ENCODE peak calls at places on chromosomes 4 and X, in six cellular contexts. N is NCI-H460; G is stimulated activated naive CD8-positive, alpha-beta T cell treated with anti-CD3 and anti-CD28 coated beads, Interleukin-15, Interleukin-2, amounts not matched to agents 100 U/mL and 50 U/mL, for 24 hours; R is T follicular helper cell; X is T-helper 2 cell; Q is KG1. B is an unnamed sample.

GRCh38 chrX:67347145-67347544 is 196.7 kb upstream of the AR start:
- DNase-seq in N (no peak), X (no peak), R (no peak), Q (no peak), G (no peak), B (no peak)

GRCh38 chr4:131566026-131566425 is 1583.1 kb upstream of the PCDH10 start:
- DNase-seq in R (no peak), G (no peak), Q (no peak), X (no peak), N (no peak), B (no peak)

GRCh38 chr4:15778191-15778741 is at the start of gene CD38:
- DNase-seq in R (no peak), X (peak; percentile 61), Q (peak; percentile 66), N (no peak), G (peak; percentile 65), B (no peak)

GRCh38 chrX:79138658-79139241 is 5.7 kb upstream of the GPR174 start:
- DNase-seq in X (peak; percentile 47), G (no peak), Q (peak; percentile 39), R (no peak), N (no peak), B (peak; percentile 98)

GRCh38 chr4:185395255-185395955 is at the start of gene LRP2BP:
- DNase-seq in Q (peak; percentile 17), N (no peak), X (peak; percentile 66), G (no peak), R (no peak), B (peak; percentile 46)

GRCh38 chr4:129561886-129562285 is 465.9 kb downstream of the C4orf33 start:
- DNase-seq in G (no peak), Q (no peak), X (no peak), N (no peak), R (no peak), B (no peak)

GRCh38 chr4:8343051-8343966 is 73.8 kb downstream of the HTRA3 start:
- DNase-seq in N (no peak), R (no peak), X (no peak), G (no peak), Q (no peak), B (no peak)

GRCh38 chr4:55446578-55446922 is 50.8 kb downstream of the TMEM165 start:
- DNase-seq in R (no peak), N (no peak), G (no peak), Q (no peak), X (no peak), B (no peak)

GRCh38 chr4:2484993-2485392 is 16.1 kb downstream of the RNF4 start:
- DNase-seq in G (peak; percentile 58), R (peak; percentile 52), N (no peak), Q (peak; percentile 58), X (peak; percentile 85), B (peak; percentile 93)

GRCh38 chr4:98586634-98587354 is 71.6 kb downstream of the TSPAN5 start:
- DNase-seq in X (no peak), R (no peak), N (no peak), G (no peak), Q (no peak), B (no peak)

GRCh38 chrX:126552313-126553022 is at the start of gene DCAF12L1:
- DNase-seq in R (no peak), X (no peak), Q (no peak), N (no peak), G (no peak), B (no peak)

GRCh38 chr4:102824398-102824797 is 3.0 kb downstream of the UBE2D3 start:
- DNase-seq in R (no peak), X (no peak), G (no peak), Q (no peak), N (no peak), B (no peak)

GRCh38 chr4:29805245-29805644 is 914.9 kb upstream of the PCDH7 start:
- DNase-seq in X (no peak), G (no peak), Q (no peak), N (no peak), R (no peak), B (peak; percentile 1)

GRCh38 chrX:54248309-54248708 is 65.3 kb upstream of the FAM120C start:
- DNase-seq in Q (no peak), R (no peak), X (peak; percentile 9), G (no peak), N (peak; percentile 22), B (peak; percentile 19)

GRCh38 chr4:155935389-155935986 is 18.2 kb downstream of the CTSO start:
- DNase-seq in Q (no peak), N (no peak), R (no peak), G (no peak), X (no peak), B (no peak)

GRCh38 chr4:128519163-128519810 is 231.7 kb upstream of the PGRMC2 start:
- DNase-seq in X (no peak), R (no peak), Q (no peak), N (no peak), G (no peak), B (no peak)

GRCh38 chr4:144494280-144494679 is 151.7 kb upstream of the HHIP start:
- DNase-seq in G (no peak), X (no peak), N (no peak), R (no peak), Q (no peak), B (no peak)

GRCh38 chrX:69203367-69204037 is 38.2 kb upstream of the PJA1 start:
- DNase-seq in R (no peak), N (no peak), Q (no peak), X (no peak), G (no peak), B (no peak)

GRCh38 chr4:3168029-3168428 is 80.9 kb upstream of the MSANTD1 start:
- DNase-seq in Q (no peak), N (no peak), G (no peak), X (no peak), R (no peak), B (no peak)

GRCh38 chr4:164169591-164169990 is 584.3 kb upstream of the SMIM31 start:
- DNase-seq in Q (no peak), R (no peak), X (no peak), G (no peak), N (peak; percentile 27), B (no peak)

GRCh38 chr4:41715155-41715554 is 33.4 kb downstream of the PHOX2B start:
- DNase-seq in Q (no peak), R (no peak), N (no peak), X (no peak), G (no peak), B (no peak)

GRCh38 chr4:40152642-40153041 is 44.2 kb upstream of the RHOH start:
- DNase-seq in X (peak; percentile 48), G (no peak), Q (no peak), N (no peak), R (peak; percentile 9), B (no peak)

GRCh38 chr4:2341911-2342652 is 76.4 kb downstream of the ZFYVE28 start:
- DNase-seq in X (no peak), N (no peak), Q (no peak), G (peak; percentile 0), R (no peak), B (no peak)

GRCh38 chrX:109997786-109998452 is 5.0 kb upstream of the TMEM164 start:
- DNase-seq in Q (no peak), X (no peak), N (no peak), G (no peak), R (no peak), B (no peak)

GRCh38 chrX:130393451-130394074 is 8.1 kb upstream of the GPR119 start:
- DNase-seq in Q (no peak), R (no peak), X (no peak), G (no peak), N (peak; percentile 46), B (peak; percentile 57)

GRCh38 chrX:124348152-124348551 is 1.8 kb downstream of the SH2D1A start:
- DNase-seq in X (no peak), N (no peak), R (no peak), G (no peak), Q (no peak), B (no peak)

GRCh38 chrX:100593142-100593541 is 8.4 kb downstream of the TNMD start:
- DNase-seq in Q (no peak), G (no peak), R (no peak), N (no peak), X (no peak), B (no peak)

GRCh38 chr4:7817877-7818675 is 121.6 kb downstream of the AFAP1 start:
- DNase-seq in Q (no peak), R (no peak), N (no peak), G (no peak), X (no peak), B (no peak)

GRCh38 chr4:126736133-126736518 is 896.6 kb upstream of the INTU start:
- DNase-seq in N (no peak), G (no peak), R (no peak), Q (no peak), X (no peak), B (no peak)

GRCh38 chr4:141652161-141652778 is 15.9 kb downstream of the IL15 start:
- DNase-seq in R (no peak), Q (no peak), N (no peak), X (no peak), G (no peak), B (no peak)

GRCh38 chr4:184400375-184400870 is 73.9 kb downstream of the IRF2 start:
- DNase-seq in Q (no peak), N (peak; percentile 33), G (no peak), R (no peak), X (no peak), B (no peak)

GRCh38 chrX:101291204-101291603 is at the start of gene TAF7L:
- DNase-seq in N (no peak), G (no peak), X (no peak), R (no peak), Q (no peak), B (no peak)

GRCh38 chr4:141567326-141567915 is 69.0 kb upstream of the IL15 start:
- DNase-seq in R (no peak), X (no peak), Q (no peak), N (no peak), G (no peak), B (no peak)

GRCh38 chrX:47145408-47146120 is 543 bp downstream of the RBM10 start:
- DNase-seq in X (no peak), R (no peak), Q (no peak), G (no peak), N (no peak), B (no peak)

GRCh38 chr4:28427306-28428085 is 1566.9 kb downstream of the STIM2 start:
- DNase-seq in G (no peak), N (no peak), X (no peak), Q (no peak), R (no peak), B (no peak)

GRCh38 chr4:118676128-118676527 is 9.1 kb upstream of the METTL14 start:
- DNase-seq in G (no peak), Q (no peak), X (no peak), N (no peak), R (no peak), B (no peak)

GRCh38 chr4:25795566-25796454 is 67.0 kb downstream of the SEL1L3 start:
- DNase-seq in X (no peak), G (no peak), Q (no peak), R (no peak), N (no peak), B (no peak)